ENCODE peak calls at places on chromosomes 16 and 17, in nine cellular contexts. K is CD8-positive, alpha-beta T cell; W is EL; U is colonic mucosa; Z is H9; X is AG04450; F is activated naive CD8-positive, alpha-beta T cell treated with anti-CD3 and anti-CD28 coated beads, Interleukin-2, amount 50 U/mL, for 24 hours; E is body of pancreas; G is naive thymus-derived CD8-positive, alpha-beta T cell. B is an unnamed sample.
A peak's percentile ranks its signal among the peaks of the same experiment; 100 is the strongest.

GRCh38 chr17:9346296-9346926 is 229.2 kb downstream of the STX8 start:
- DNase-seq in K (no peak), W (peak; percentile 12), U (no peak), Z (no peak), X (no peak), F (peak; percentile 26), E (no peak), G (no peak), B (no peak)

GRCh38 chr17:60153606-60154355 is 4.0 kb downstream of the CA4 start:
- DNase-seq in K (no peak), W (no peak), U (no peak), Z (peak; percentile 24), X (no peak), F (no peak), E (no peak), G (no peak), B (no peak)

GRCh38 chr17:66283971-66284370 is 18.4 kb upstream of the PRKCA start:
- DNase-seq in K (no peak), W (no peak), U (no peak), Z (no peak), X (no peak), F (no peak), E (no peak), G (no peak), B (no peak)

GRCh38 chr17:47949951-47950350 is 7.7 kb downstream of the PRR15L start:
- DNase-seq in K (no peak), W (no peak), U (peak; percentile 67), Z (no peak), X (no peak), F (no peak), E (peak; percentile 92), G (no peak), B (no peak)

GRCh38 chr16:68233835-68234187 is 2.1 kb downstream of the ESRP2 start:
- DNase-seq in K (no peak), W (no peak), U (no peak), Z (no peak), X (no peak), F (no peak), E (no peak), G (no peak), B (no peak)

GRCh38 chr17:72031219-72031906 is 89.5 kb upstream of the SOX9 start:
- DNase-seq in K (no peak), W (no peak), U (no peak), Z (no peak), X (no peak), F (no peak), E (no peak), G (no peak), B (no peak)

GRCh38 chr16:66293932-66294331 is 72.6 kb upstream of the CDH5 start:
- DNase-seq in K (no peak), W (no peak), U (no peak), Z (peak; percentile 13), X (no peak), F (no peak), E (no peak), G (no peak), B (no peak)

GRCh38 chr17:50290074-50290702 is 15.9 kb downstream of the TMEM92 start:
- DNase-seq in K (no peak), W (peak; percentile 98), U (peak; percentile 82), Z (no peak), X (peak; percentile 96), F (no peak), E (peak; percentile 51), G (no peak), B (peak; percentile 55)

GRCh38 chr17:74608511-74608910 is 15.0 kb downstream of the CD300E start:
- DNase-seq in K (no peak), W (no peak), U (no peak), Z (no peak), X (no peak), F (no peak), E (no peak), G (no peak), B (no peak)

GRCh38 chr16:88315543-88316105 is 67.1 kb upstream of the ZNF469 start:
- DNase-seq in K (no peak), W (peak; percentile 66), U (no peak), Z (no peak), X (no peak), F (no peak), E (no peak), G (no peak), B (no peak)

GRCh38 chr16:61362583-61362982 is 673.7 kb downstream of the CDH8 start:
- DNase-seq in K (no peak), W (no peak), U (no peak), Z (no peak), X (no peak), F (no peak), E (no peak), G (no peak), B (no peak)

GRCh38 chr16:53773150-53773846 is 69.3 kb downstream of the FTO start:
- DNase-seq in K (no peak), W (peak; percentile 72), U (peak; percentile 68), Z (no peak), X (peak; percentile 33), F (no peak), E (peak; percentile 56), G (no peak), B (no peak)

GRCh38 chr16:819336-819735 is 18.8 kb upstream of the GNG13 start:
- DNase-seq in K (peak; percentile 26), W (no peak), U (no peak), Z (no peak), X (no peak), F (no peak), E (no peak), G (no peak), B (no peak)

GRCh38 chr16:57692636-57693035 is 2.0 kb upstream of the DRC7 start:
- DNase-seq in K (no peak), W (no peak), U (no peak), Z (no peak), X (no peak), F (no peak), E (no peak), G (no peak), B (no peak)

GRCh38 chr17:35763767-35764122 is 3.1 kb downstream of the C17orf50 start:
- DNase-seq in K (no peak), W (no peak), U (no peak), Z (no peak), X (no peak), F (no peak), E (no peak), G (no peak), B (no peak)

GRCh38 chr17:81267390-81268067 is 27.6 kb downstream of the SLC38A10 start:
- DNase-seq in K (no peak), W (no peak), U (no peak), Z (no peak), X (no peak), F (no peak), E (no peak), G (no peak), B (no peak)

GRCh38 chr16:66705790-66706505 is 9.4 kb upstream of the CMTM4 start:
- DNase-seq in K (no peak), W (peak; percentile 59), U (peak; percentile 86), Z (no peak), X (no peak), F (no peak), E (peak; percentile 41), G (no peak), B (no peak)

GRCh38 chr16:89923640-89924297 is 627 bp downstream of the TUBB3 start:
- DNase-seq in K (no peak), W (peak; percentile 13), U (no peak), Z (peak; percentile 65), X (no peak), F (no peak), E (no peak), G (no peak), B (no peak)

GRCh38 chr16:51755039-51755501 is 604.0 kb upstream of the SALL1 start:
- DNase-seq in K (no peak), W (no peak), U (no peak), Z (no peak), X (no peak), F (no peak), E (no peak), G (no peak), B (no peak)

GRCh38 chr17:78186689-78187595 is at the start of the genes AFMID and TK1:
- DNase-seq in K (peak; percentile 64), W (peak; percentile 98), U (peak; percentile 98), Z (peak; percentile 99), X (peak; percentile 93), F (peak; percentile 98), E (peak; percentile 98), G (peak; percentile 65), B (peak; percentile 85)

GRCh38 chr16:56352351-56353053 is 72.8 kb downstream of the AMFR start:
- DNase-seq in K (no peak), W (no peak), U (no peak), Z (peak; percentile 8), X (no peak), F (no peak), E (peak; percentile 0), G (no peak), B (no peak)

GRCh38 chr17:47692895-47693666 is 880 bp upstream of the TBKBP1 start:
- DNase-seq in K (no peak), W (no peak), U (peak; percentile 29), Z (peak; percentile 60), X (no peak), F (no peak), E (peak; percentile 51), G (no peak), B (no peak)

GRCh38 chr17:80264048-80264792 is 3.6 kb downstream of the RNF213 start:
- DNase-seq in K (peak; percentile 66), W (no peak), U (no peak), Z (no peak), X (no peak), F (peak; percentile 67), E (no peak), G (peak; percentile 41), B (no peak)

GRCh38 chr17:38879878-38880727 is 10.2 kb downstream of the LASP1 start:
- DNase-seq in K (no peak), W (peak; percentile 98), U (no peak), Z (peak; percentile 96), X (no peak), F (no peak), E (peak; percentile 56), G (no peak), B (no peak)

GRCh38 chr16:69233124-69233523 is 46.2 kb downstream of the SNTB2 start:
- DNase-seq in K (no peak), W (no peak), U (no peak), Z (no peak), X (no peak), F (no peak), E (no peak), G (no peak), B (no peak)

GRCh38 chr17:21272881-21273839 is 11.4 kb upstream of the MAP2K3 start:
- DNase-seq in K (no peak), W (no peak), U (peak; percentile 61), Z (no peak), X (no peak), F (no peak), E (no peak), G (no peak), B (no peak)

GRCh38 chr17:8372422-8372821 is 4.1 kb downstream of the KRABD2 start:
- DNase-seq in K (no peak), W (no peak), U (no peak), Z (no peak), X (no peak), F (no peak), E (no peak), G (no peak), B (no peak)

GRCh38 chr17:3004925-3005324 is 58.5 kb downstream of the OR1D5 start:
- DNase-seq in K (no peak), W (no peak), U (no peak), Z (no peak), X (no peak), F (no peak), E (peak; percentile 25), G (no peak), B (no peak)